ENCODE peak calls at places on chromosomes 4 and X, in seven cellular contexts. M is SJSA1, Z is fibroblast of lung, S is PC-3, D is aorta, L is heart right ventricle, E is sigmoid colon. J is an unnamed sample.

GRCh38 chrX:99415470-99415869 is 994.6 kb downstream of the PCDH19 start:
- DNase-seq in M (no peak), Z (no peak), S (no peak), D (no peak), L (no peak), E (no peak), J (no peak)

GRCh38 chr4:81343046-81343445 is 128.0 kb upstream of the PRKG2 start:
- DNase-seq in M (no peak), Z (peak; percentile 71), S (no peak), D (no peak), L (no peak), E (no peak), J (no peak)

GRCh38 chr4:81255524-81255923 is 40.5 kb upstream of the PRKG2 start:
- DNase-seq in M (no peak), Z (peak; percentile 87), S (peak; percentile 30), D (no peak), L (no peak), E (no peak), J (no peak)

GRCh38 chr4:83208776-83209365 is 75.7 kb downstream of the COQ2 start:
- DNase-seq in M (no peak), Z (no peak), S (no peak), D (no peak), L (no peak), E (no peak), J (no peak)

GRCh38 chrX:134566506-134566905 is 91.8 kb downstream of the PLAC1 start:
- DNase-seq in M (no peak), Z (no peak), S (no peak), D (no peak), L (no peak), E (no peak), J (no peak)

GRCh38 chr4:187309456-187309855 is 585.8 kb upstream of the FAT1 start:
- DNase-seq in M (no peak), Z (peak; percentile 58), S (peak; percentile 80), D (no peak), L (no peak), E (no peak), J (no peak)

GRCh38 chr4:114116861-114117260 is 137.4 kb upstream of the ARSJ start:
- DNase-seq in M (no peak), Z (no peak), S (no peak), D (no peak), L (no peak), E (no peak), J (no peak)

GRCh38 chrX:31871989-31872388 is 800.1 kb upstream of the FTHL17 start:
- DNase-seq in M (no peak), Z (peak; percentile 4), S (no peak), D (no peak), L (peak; percentile 4), E (no peak), J (peak; percentile 5)

GRCh38 chrX:130171446-130172126 is at the start of gene RAB33A:
- DNase-seq in M (no peak), Z (peak; percentile 25), S (no peak), D (no peak), L (peak; percentile 8), E (peak; percentile 65), J (peak; percentile 17)

GRCh38 chrX:119468186-119468929 is at the start of gene SLC25A5:
- DNase-seq in M (peak; percentile 81), Z (peak; percentile 76), S (peak; percentile 89), D (peak; percentile 93), L (peak; percentile 75), E (peak; percentile 93), J (peak; percentile 79)

GRCh38 chr4:100591156-100591876 is 73.5 kb upstream of the EMCN start:
- DNase-seq in M (no peak), Z (no peak), S (no peak), D (no peak), L (peak; percentile 82), E (peak; percentile 72), J (peak; percentile 81)

GRCh38 chr4:84894621-84895020 is 71.9 kb downstream of the WDFY3 start:
- DNase-seq in M (no peak), Z (no peak), S (no peak), D (no peak), L (no peak), E (no peak), J (no peak)

GRCh38 chrX:48835524-48836329 is at the start of gene PCSK1N:
- DNase-seq in M (no peak), Z (no peak), S (peak; percentile 57), D (no peak), L (no peak), E (no peak), J (no peak)

GRCh38 chr4:161546902-161547301 is 616.9 kb downstream of the FSTL5 start:
- DNase-seq in M (no peak), Z (peak; percentile 71), S (no peak), D (no peak), L (no peak), E (no peak), J (no peak)

GRCh38 chr4:98522603-98523395 is 135.6 kb downstream of the TSPAN5 start:
- DNase-seq in M (peak; percentile 64), Z (peak; percentile 85), S (peak; percentile 74), D (no peak), L (no peak), E (no peak), J (no peak)

GRCh38 chr4:177250056-177250696 is 59.5 kb upstream of the NEIL3 start:
- DNase-seq in M (no peak), Z (peak; percentile 69), S (peak; percentile 69), D (peak; percentile 88), L (peak; percentile 41), E (no peak), J (peak; percentile 87)

GRCh38 chrX:104284407-104285000 is 29.8 kb upstream of the ESX1 start:
- DNase-seq in M (no peak), Z (no peak), S (no peak), D (no peak), L (no peak), E (no peak), J (no peak)

GRCh38 chr4:46927201-46927600 is 18.2 kb upstream of the COX7B2 start:
- DNase-seq in M (no peak), Z (no peak), S (no peak), D (no peak), L (no peak), E (no peak), J (no peak)

DNA sequence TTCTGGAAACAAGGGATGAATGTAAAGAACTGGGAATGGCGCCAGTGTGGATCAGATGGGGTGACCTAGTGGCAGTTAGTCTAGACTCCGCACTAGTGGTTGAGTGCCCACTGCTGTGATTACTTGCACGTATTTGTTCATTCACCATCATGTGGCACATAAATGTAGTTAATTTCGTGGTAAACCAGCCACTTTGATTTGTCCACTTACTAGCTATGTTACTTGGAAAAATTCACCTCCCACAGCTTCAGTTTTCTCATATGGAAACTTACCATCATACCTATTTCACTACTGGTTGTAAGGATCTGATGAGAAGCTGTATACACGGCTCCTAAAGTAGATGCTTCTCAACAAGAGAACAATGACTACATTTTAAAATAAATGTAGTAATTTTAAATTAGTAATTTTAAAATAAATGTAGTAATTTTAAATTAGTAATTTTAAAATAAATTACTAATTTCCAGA is 394 bp upstream of the DYNLT3 start:
- DNase-seq in M (no peak), Z (no peak), S (no peak), D (no peak), L (no peak), E (no peak), J (no peak)
- H3K4me3 ChIP-seq in M (peak overlapping the region; percentile 69), Z (peak overlapping the region; percentile 65), S (peak overlapping the region; percentile 84), D (peak overlapping the region; percentile 93), L (peak overlapping the region; percentile 80), E (peak overlapping the region; percentile 76), J (peak overlapping the region; percentile 75)

DNA sequence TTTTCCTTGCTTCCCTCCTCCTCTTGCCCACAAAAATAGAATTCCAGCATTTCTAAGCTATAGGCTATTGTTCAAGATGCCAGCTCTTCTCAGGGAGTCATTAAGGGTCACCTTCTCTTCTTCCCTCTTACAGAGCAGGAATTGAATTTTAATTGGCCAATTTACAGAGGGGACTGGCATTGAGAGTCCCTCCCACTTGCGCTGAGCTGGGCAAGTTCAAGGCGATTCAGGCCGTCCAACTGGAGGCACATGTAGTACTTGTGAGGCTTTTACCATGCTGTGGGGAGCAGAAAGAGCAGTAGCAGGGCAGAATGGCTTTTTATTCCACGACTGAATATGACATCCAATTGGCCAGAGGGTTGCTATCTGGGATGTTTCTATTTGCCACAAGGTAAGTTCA is 181.9 kb downstream of the SOWAHB start:
- DNase-seq in M (no peak), Z (no peak), S (no peak), D (no peak), L (no peak), E (no peak), J (no peak)
- H3K27ac ChIP-seq in M (no peak overlapping the region), Z (no peak overlapping the region), S (no peak overlapping the region), D (peak overlapping the region; percentile 88), L (no peak overlapping the region), E (no peak overlapping the region), J (no peak overlapping the region)

GRCh38 chrX:10471426-10471825 is 149.0 kb downstream of the MID1 start:
- DNase-seq in M (no peak), Z (no peak), S (no peak), D (no peak), L (no peak), E (no peak), J (no peak)
- H3K36me3 ChIP-seq in M (peaks cover 23% of the 10 kb centered on the region), Z (peaks cover 2% of the 10 kb centered on the region), S (peaks cover 32% of the 10 kb centered on the region), D (no peaks in the 10 kb centered on the region), L (no peaks in the 10 kb centered on the region), E (no peaks in the 10 kb centered on the region), J (no peaks in the 10 kb centered on the region)

GRCh38 chr4:73868206-73869129 is 725 bp upstream of the CXCL1 start:
- DNase-seq in M (no peak), Z (peak; percentile 29), S (peak; percentile 24), D (no peak), L (no peak), E (peak; percentile 57), J (no peak)
- H3K4me3 ChIP-seq in M (peak overlapping the region; percentile 39), Z (peak overlapping the region; percentile 55), S (peak overlapping the region; percentile 65), D (peak overlapping the region; percentile 8), L (peak overlapping the region; percentile 65), E (peak overlapping the region; percentile 68), J (peak overlapping the region; percentile 30)